ENCODE peak calls at places on chromosomes 3 and 15, in ten cellular contexts. One of them, this sample, is unnamed.
A peak's percentile ranks its signal among the peaks of the same experiment; 100 is the strongest.

GRCh38 chr3:125024817-125025216 is 31.0 kb downstream of the HEG1 start:
- DNase-seq in RWPE2: no peak
- DNase-seq in natural killer cell: no peak
- DNase-seq in M059J: no peak
- DNase-seq in T follicular helper cell: no peak
- DNase-seq in NCI-H345: no peak
- DNase-seq in lower leg skin: peak; percentile 46
- DNase-seq in GDM1: no peak
- DNase-seq in HEK293T: no peak
- DNase-seq in activated naive CD4-positive, alpha-beta T cell: no peak
- DNase-seq in this sample: peak; percentile 92

GRCh38 chr3:31106204-31106603 is 211.7 kb upstream of the GADL1 start:
- DNase-seq in RWPE2: peak; percentile 78
- DNase-seq in natural killer cell: no peak
- DNase-seq in M059J: peak; percentile 85
- DNase-seq in T follicular helper cell: no peak
- DNase-seq in NCI-H345: no peak
- DNase-seq in lower leg skin: no peak
- DNase-seq in GDM1: no peak
- DNase-seq in HEK293T: no peak
- DNase-seq in activated naive CD4-positive, alpha-beta T cell: no peak
- DNase-seq in this sample: no peak

GRCh38 chr15:68034071-68034470 is 20.0 kb upstream of the PIAS1 start:
- DNase-seq in RWPE2: no peak
- DNase-seq in natural killer cell: no peak
- DNase-seq in M059J: no peak
- DNase-seq in T follicular helper cell: no peak
- DNase-seq in NCI-H345: no peak
- DNase-seq in lower leg skin: no peak
- DNase-seq in GDM1: no peak
- DNase-seq in HEK293T: no peak
- DNase-seq in activated naive CD4-positive, alpha-beta T cell: no peak
- DNase-seq in this sample: no peak

GRCh38 chr3:186933801-186934200 is 3.5 kb downstream of the ST6GAL1 start:
- DNase-seq in RWPE2: no peak
- DNase-seq in natural killer cell: no peak
- DNase-seq in M059J: no peak
- DNase-seq in T follicular helper cell: no peak
- DNase-seq in NCI-H345: no peak
- DNase-seq in lower leg skin: no peak
- DNase-seq in GDM1: no peak
- DNase-seq in HEK293T: no peak
- DNase-seq in activated naive CD4-positive, alpha-beta T cell: no peak
- DNase-seq in this sample: no peak

GRCh38 chr3:14555835-14556234 is 15.7 kb upstream of the GRIP2 start:
- DNase-seq in RWPE2: no peak
- DNase-seq in natural killer cell: no peak
- DNase-seq in M059J: no peak
- DNase-seq in T follicular helper cell: no peak
- DNase-seq in NCI-H345: no peak
- DNase-seq in lower leg skin: no peak
- DNase-seq in GDM1: no peak
- DNase-seq in HEK293T: no peak
- DNase-seq in activated naive CD4-positive, alpha-beta T cell: no peak
- DNase-seq in this sample: peak; percentile 4

GRCh38 chr15:71708741-71709140 is 101.6 kb upstream of the NR2E3 start:
- DNase-seq in RWPE2: no peak
- DNase-seq in natural killer cell: no peak
- DNase-seq in M059J: no peak
- DNase-seq in T follicular helper cell: no peak
- DNase-seq in NCI-H345: no peak
- DNase-seq in lower leg skin: no peak
- DNase-seq in GDM1: no peak
- DNase-seq in HEK293T: no peak
- DNase-seq in activated naive CD4-positive, alpha-beta T cell: no peak
- DNase-seq in this sample: no peak

GRCh38 chr15:71804226-71804625 is 6.1 kb upstream of the NR2E3 start:
- DNase-seq in RWPE2: no peak
- DNase-seq in natural killer cell: no peak
- DNase-seq in M059J: no peak
- DNase-seq in T follicular helper cell: no peak
- DNase-seq in NCI-H345: no peak
- DNase-seq in lower leg skin: no peak
- DNase-seq in GDM1: no peak
- DNase-seq in HEK293T: no peak
- DNase-seq in activated naive CD4-positive, alpha-beta T cell: no peak
- DNase-seq in this sample: no peak

GRCh38 chr3:105798381-105798934 is 70.4 kb downstream of the CBLB start:
- DNase-seq in RWPE2: no peak
- DNase-seq in natural killer cell: no peak
- DNase-seq in M059J: no peak
- DNase-seq in T follicular helper cell: no peak
- DNase-seq in NCI-H345: no peak
- DNase-seq in lower leg skin: no peak
- DNase-seq in GDM1: peak; percentile 66
- DNase-seq in HEK293T: no peak
- DNase-seq in activated naive CD4-positive, alpha-beta T cell: no peak
- DNase-seq in this sample: no peak

GRCh38 chr15:90213123-90213817 is 12.1 kb downstream of the SEMA4B start:
- DNase-seq in RWPE2: no peak
- DNase-seq in natural killer cell: no peak
- DNase-seq in M059J: no peak
- DNase-seq in T follicular helper cell: no peak
- DNase-seq in NCI-H345: peak; percentile 19
- DNase-seq in lower leg skin: no peak
- DNase-seq in GDM1: no peak
- DNase-seq in HEK293T: no peak
- DNase-seq in activated naive CD4-positive, alpha-beta T cell: no peak
- DNase-seq in this sample: peak; percentile 90

GRCh38 chr3:65831733-65832425 is 206.8 kb downstream of the MAGI1 start:
- DNase-seq in RWPE2: no peak
- DNase-seq in natural killer cell: no peak
- DNase-seq in M059J: peak; percentile 63
- DNase-seq in T follicular helper cell: no peak
- DNase-seq in NCI-H345: no peak
- DNase-seq in lower leg skin: no peak
- DNase-seq in GDM1: no peak
- DNase-seq in HEK293T: no peak
- DNase-seq in activated naive CD4-positive, alpha-beta T cell: no peak
- DNase-seq in this sample: no peak

GRCh38 chr15:93205413-93205812 is 116.4 kb upstream of the RGMA start:
- DNase-seq in RWPE2: no peak
- DNase-seq in natural killer cell: no peak
- DNase-seq in M059J: no peak
- DNase-seq in T follicular helper cell: no peak
- DNase-seq in NCI-H345: no peak
- DNase-seq in lower leg skin: no peak
- DNase-seq in GDM1: no peak
- DNase-seq in HEK293T: no peak
- DNase-seq in activated naive CD4-positive, alpha-beta T cell: no peak
- DNase-seq in this sample: no peak

GRCh38 chr3:55615694-55616310 is 128.7 kb upstream of the WNT5A start:
- DNase-seq in RWPE2: no peak
- DNase-seq in natural killer cell: no peak
- DNase-seq in M059J: peak; percentile 17
- DNase-seq in T follicular helper cell: no peak
- DNase-seq in NCI-H345: no peak
- DNase-seq in lower leg skin: no peak
- DNase-seq in GDM1: no peak
- DNase-seq in HEK293T: peak; percentile 42
- DNase-seq in activated naive CD4-positive, alpha-beta T cell: no peak
- DNase-seq in this sample: peak; percentile 9

GRCh38 chr15:42348083-42348482 is 11.2 kb upstream of the CAPN3 start:
- DNase-seq in RWPE2: no peak
- DNase-seq in natural killer cell: no peak
- DNase-seq in M059J: peak; percentile 67
- DNase-seq in T follicular helper cell: no peak
- DNase-seq in NCI-H345: no peak
- DNase-seq in lower leg skin: no peak
- DNase-seq in GDM1: no peak
- DNase-seq in HEK293T: no peak
- DNase-seq in activated naive CD4-positive, alpha-beta T cell: no peak
- DNase-seq in this sample: no peak

GRCh38 chr15:68425428-68426060 is 6.4 kb downstream of the ITGA11 start:
- DNase-seq in RWPE2: peak; percentile 54
- DNase-seq in natural killer cell: no peak
- DNase-seq in M059J: peak; percentile 28
- DNase-seq in T follicular helper cell: no peak
- DNase-seq in NCI-H345: no peak
- DNase-seq in lower leg skin: no peak
- DNase-seq in GDM1: no peak
- DNase-seq in HEK293T: no peak
- DNase-seq in activated naive CD4-positive, alpha-beta T cell: no peak
- DNase-seq in this sample: no peak

This sample was measured in thyroid gland.